ENCODE peak calls at places on chromosomes 2 and 18, in six cellular contexts. One of them, this sample, is unnamed.

GRCh38 chr2:173359231-173359630 is 4.6 kb downstream of the CDCA7 start:
- DNase-seq in H1: no peak
- DNase-seq in WTC11: no peak
- DNase-seq in K562: no peak
- DNase-seq in HepG2: no peak
- DNase-seq in GM23338: no peak
- DNase-seq in this sample: peak; percentile 79

GRCh38 chr2:217186152-217186551 is 326.3 kb upstream of the TNP1 start:
- DNase-seq in H1: no peak
- DNase-seq in K562: no peak
- DNase-seq in GM23338: no peak
- DNase-seq in WTC11: no peak
- DNase-seq in HepG2: no peak
- DNase-seq in this sample: no peak

GRCh38 chr2:234191819-234192407 is 141.4 kb downstream of the SPP2 start:
- DNase-seq in GM23338: no peak
- DNase-seq in WTC11: no peak
- DNase-seq in H1: no peak
- DNase-seq in HepG2: no peak
- DNase-seq in K562: no peak
- DNase-seq in this sample: no peak

GRCh38 chr18:1412660-1413659 is 508.3 kb downstream of the ADCYAP1 start:
- DNase-seq in WTC11: no peak
- DNase-seq in H1: no peak
- DNase-seq in K562: no peak
- DNase-seq in HepG2: no peak
- DNase-seq in GM23338: no peak
- DNase-seq in this sample: no peak

GRCh38 chr2:239012228-239012627 is 164.3 kb downstream of the TWIST2 start:
- DNase-seq in HepG2: no peak
- DNase-seq in WTC11: no peak
- DNase-seq in K562: no peak
- DNase-seq in GM23338: no peak
- DNase-seq in H1: no peak
- DNase-seq in this sample: no peak

GRCh38 chr18:28582724-28583123 is 405.8 kb upstream of the CDH2 start:
- DNase-seq in K562: no peak
- DNase-seq in WTC11: no peak
- DNase-seq in GM23338: no peak
- DNase-seq in H1: no peak
- DNase-seq in HepG2: no peak
- DNase-seq in this sample: no peak

GRCh38 chr2:162090109-162090508 is 16.1 kb upstream of the DPP4 start:
- DNase-seq in K562: no peak
- DNase-seq in H1: no peak
- DNase-seq in GM23338: no peak
- DNase-seq in HepG2: no peak
- DNase-seq in WTC11: no peak
- DNase-seq in this sample: no peak

GRCh38 chr2:57516740-57517340 is 529.8 kb upstream of the VRK2 start:
- DNase-seq in GM23338: peak; percentile 73
- DNase-seq in K562: peak; percentile 37
- DNase-seq in HepG2: peak; percentile 36
- DNase-seq in WTC11: no peak
- DNase-seq in H1: no peak
- DNase-seq in this sample: peak; percentile 7

GRCh38 chr18:22710628-22711380 is 222.3 kb upstream of the RBBP8 start:
- DNase-seq in GM23338: peak; percentile 24
- DNase-seq in WTC11: peak; percentile 19
- DNase-seq in HepG2: no peak
- DNase-seq in K562: no peak
- DNase-seq in H1: peak; percentile 49
- DNase-seq in this sample: no peak

GRCh38 chr2:168622559-168622958 is 166.5 kb downstream of the CERS6 start:
- DNase-seq in K562: no peak
- DNase-seq in H1: no peak
- DNase-seq in WTC11: no peak
- DNase-seq in HepG2: peak; percentile 71
- DNase-seq in GM23338: no peak
- DNase-seq in this sample: no peak

GRCh38 chr2:69973335-69973735 is 11.9 kb upstream of the ASPRV1 start:
- DNase-seq in H1: no peak
- DNase-seq in WTC11: no peak
- DNase-seq in HepG2: no peak
- DNase-seq in K562: peak; percentile 58
- DNase-seq in GM23338: no peak
- DNase-seq in this sample: no peak

GRCh38 chr2:6937582-6937981 is 20.4 kb downstream of the RNF144A start:
- DNase-seq in H1: peak; percentile 35
- DNase-seq in GM23338: no peak
- DNase-seq in K562: no peak
- DNase-seq in HepG2: no peak
- DNase-seq in WTC11: no peak
- DNase-seq in this sample: no peak

GRCh38 chr2:220504890-220505564 is 877.6 kb downstream of the SLC4A3 start:
- DNase-seq in GM23338: peak; percentile 48
- DNase-seq in K562: no peak
- DNase-seq in WTC11: peak; percentile 12
- DNase-seq in H1: no peak
- DNase-seq in HepG2: peak; percentile 3
- DNase-seq in this sample: no peak

GRCh38 chr18:50986360-50987087 is 18.7 kb downstream of the ELAC1 start:
- DNase-seq in HepG2: no peak
- DNase-seq in K562: no peak
- DNase-seq in H1: no peak
- DNase-seq in GM23338: no peak
- DNase-seq in WTC11: no peak
- DNase-seq in this sample: no peak

GRCh38 chr2:20650412-20650879 is 452 bp downstream of the HS1BP3 start:
- DNase-seq in WTC11: peak; percentile 37
- DNase-seq in H1: no peak
- DNase-seq in HepG2: no peak
- DNase-seq in GM23338: peak; percentile 73
- DNase-seq in K562: peak; percentile 33
- DNase-seq in this sample: no peak

GRCh38 chr18:11336241-11336640 is 186.9 kb upstream of the PIEZO2 start:
- DNase-seq in K562: no peak
- DNase-seq in WTC11: no peak
- DNase-seq in HepG2: no peak
- DNase-seq in GM23338: no peak
- DNase-seq in H1: no peak
- DNase-seq in this sample: no peak
- TF ChIP-seq CREB1 in K562: no peak
- TF ChIP-seq CREB1 in WTC11: no peak
- TF ChIP-seq CREB1 in HepG2: no peak
- TF ChIP-seq CREB1 in GM23338: no peak
- TF ChIP-seq CREB1 in H1: no peak
- TF ChIP-seq CREB1 in this sample: no peak

GRCh38 chr18:75531212-75531850 is 103.8 kb upstream of the SMIM21 start:
- DNase-seq in K562: no peak
- DNase-seq in WTC11: no peak
- DNase-seq in GM23338: no peak
- DNase-seq in HepG2: no peak
- DNase-seq in H1: no peak
- DNase-seq in this sample: no peak
- TF ChIP-seq CREB1 in K562: no peak
- TF ChIP-seq CREB1 in WTC11: no peak
- TF ChIP-seq CREB1 in GM23338: no peak
- TF ChIP-seq CREB1 in HepG2: no peak
- TF ChIP-seq CREB1 in H1: no peak
- TF ChIP-seq CREB1 in this sample: no peak

GRCh38 chr2:134142903-134143302 is 111.0 kb upstream of the MGAT5 start:
- DNase-seq in WTC11: no peak
- DNase-seq in H1: no peak
- DNase-seq in GM23338: peak; percentile 36
- DNase-seq in K562: no peak
- DNase-seq in HepG2: no peak
- DNase-seq in this sample: no peak
- TF ChIP-seq CREB1 in WTC11: no peak
- TF ChIP-seq CREB1 in H1: no peak
- TF ChIP-seq CREB1 in GM23338: no peak
- TF ChIP-seq CREB1 in K562: no peak
- TF ChIP-seq CREB1 in HepG2: no peak
- TF ChIP-seq CREB1 in this sample: no peak

GRCh38 chr2:55357907-55358306 is 61.7 kb downstream of the CCDC88A start:
- DNase-seq in K562: no peak
- DNase-seq in WTC11: no peak
- DNase-seq in H1: no peak
- DNase-seq in HepG2: no peak
- DNase-seq in GM23338: no peak
- DNase-seq in this sample: no peak
- TF ChIP-seq CREB1 in K562: no peak
- TF ChIP-seq CREB1 in WTC11: no peak
- TF ChIP-seq CREB1 in H1: no peak
- TF ChIP-seq CREB1 in HepG2: no peak
- TF ChIP-seq CREB1 in GM23338: no peak
- TF ChIP-seq CREB1 in this sample: no peak

DNA sequence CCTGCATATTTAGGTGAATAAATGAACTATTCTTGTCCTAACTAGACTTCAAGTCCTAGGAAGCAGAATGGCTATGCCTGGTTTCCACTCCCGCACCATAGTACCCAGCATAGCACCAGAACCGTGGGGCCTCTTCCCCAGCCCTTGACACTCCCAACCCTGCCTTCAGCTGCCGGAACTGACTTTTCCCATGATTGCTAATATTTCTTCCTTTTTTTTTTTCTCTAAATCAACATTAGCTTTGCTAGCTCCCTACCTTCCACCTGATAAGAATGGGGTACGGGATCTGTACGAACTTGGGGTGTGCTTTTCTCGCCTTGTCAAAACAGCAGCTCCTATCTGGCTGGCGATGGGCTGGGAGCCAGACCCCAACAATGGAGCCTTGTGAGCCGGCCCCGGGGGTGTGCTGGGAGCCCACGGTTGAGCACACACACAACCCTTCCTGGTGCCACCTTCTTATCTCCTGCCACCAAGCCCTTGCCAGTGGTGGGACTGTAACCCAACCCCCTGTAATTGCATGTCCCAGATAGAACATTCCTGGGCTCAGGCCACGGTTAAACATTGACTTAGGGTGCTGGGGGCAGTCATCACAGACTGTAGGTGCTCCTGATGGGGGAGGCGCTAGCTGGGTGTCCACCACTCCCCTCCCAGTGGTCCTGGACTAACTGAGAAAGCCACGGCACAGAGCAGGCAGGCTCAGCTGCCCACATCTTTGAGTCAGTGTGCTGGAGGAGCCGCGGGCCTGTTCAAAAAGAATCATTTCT is 213.0 kb upstream of the HAAO start:
- DNase-seq in HepG2: peak; percentile 99
- DNase-seq in WTC11: no peak
- DNase-seq in GM23338: no peak
- DNase-seq in K562: no peak
- DNase-seq in H1: no peak
- DNase-seq in this sample: no peak
- TF ChIP-seq CREB1 in HepG2: no peak
- TF ChIP-seq CREB1 in WTC11: no peak
- TF ChIP-seq CREB1 in GM23338: no peak
- TF ChIP-seq CREB1 in K562: no peak
- TF ChIP-seq CREB1 in H1: no peak
- TF ChIP-seq CREB1 in this sample: no peak